ENCODE peak calls at places on chromosomes 13 and 19, in six cellular contexts. One of them, this sample, is unnamed. For H3K36me3, the result is how much of the 10 kb centered on the place peaks cover.

GRCh38 chr19:50790365-50790825 is at the start of gene ACP4:
- DNase-seq in RWPE2: no peak
- DNase-seq in ovary: peak
- DNase-seq in fibroblast of lung: no peak
- DNase-seq in CD8-positive, alpha-beta memory T cell: no peak
- DNase-seq in colonic mucosa: no peak
- DNase-seq in this sample: no peak

GRCh38 chr13:62360609-62361008 is 945.0 kb upstream of the PCDH20 start:
- DNase-seq in RWPE2: no peak
- DNase-seq in ovary: no peak
- DNase-seq in fibroblast of lung: no peak
- DNase-seq in CD8-positive, alpha-beta memory T cell: no peak
- DNase-seq in colonic mucosa: no peak
- DNase-seq in this sample: no peak

GRCh38 chr13:22549126-22549525 is 631.7 kb upstream of the SGCG start:
- DNase-seq in RWPE2: no peak
- DNase-seq in ovary: no peak
- DNase-seq in fibroblast of lung: peak
- DNase-seq in CD8-positive, alpha-beta memory T cell: no peak
- DNase-seq in colonic mucosa: no peak
- DNase-seq in this sample: no peak

GRCh38 chr13:38350114-38350617 is 515 bp downstream of the UFM1 start:
- DNase-seq in RWPE2: peak
- DNase-seq in ovary: peak
- DNase-seq in fibroblast of lung: peak
- DNase-seq in CD8-positive, alpha-beta memory T cell: peak
- DNase-seq in colonic mucosa: peak
- DNase-seq in this sample: no peak

GRCh38 chr13:73993661-73994060 is 140.5 kb downstream of the KLF12 start:
- DNase-seq in RWPE2: no peak
- DNase-seq in ovary: no peak
- DNase-seq in fibroblast of lung: no peak
- DNase-seq in CD8-positive, alpha-beta memory T cell: no peak
- DNase-seq in colonic mucosa: no peak
- DNase-seq in this sample: no peak

GRCh38 chr13:30158774-30159445 is 148.4 kb downstream of the KATNAL1 start:
- DNase-seq in RWPE2: no peak
- DNase-seq in ovary: no peak
- DNase-seq in fibroblast of lung: peak
- DNase-seq in CD8-positive, alpha-beta memory T cell: no peak
- DNase-seq in colonic mucosa: no peak
- DNase-seq in this sample: no peak

GRCh38 chr19:43290568-43291359 is 21.4 kb upstream of the PSG9 start:
- DNase-seq in RWPE2: no peak
- DNase-seq in ovary: no peak
- DNase-seq in fibroblast of lung: peak
- DNase-seq in CD8-positive, alpha-beta memory T cell: no peak
- DNase-seq in colonic mucosa: no peak
- DNase-seq in this sample: no peak

GRCh38 chr13:110536006-110536693 is 25.4 kb downstream of the RAB20 start:
- DNase-seq in RWPE2: no peak
- DNase-seq in ovary: no peak
- DNase-seq in fibroblast of lung: no peak
- DNase-seq in CD8-positive, alpha-beta memory T cell: no peak
- DNase-seq in colonic mucosa: no peak
- DNase-seq in this sample: no peak

GRCh38 chr19:916645-917322 is 349 bp upstream of the KISS1R start:
- DNase-seq in RWPE2: peak
- DNase-seq in ovary: peak
- DNase-seq in fibroblast of lung: no peak
- DNase-seq in CD8-positive, alpha-beta memory T cell: no peak
- DNase-seq in colonic mucosa: no peak
- DNase-seq in this sample: no peak

GRCh38 chr19:48393559-48394330 is at the start of gene GRIN2D:
- DNase-seq in RWPE2: no peak
- DNase-seq in ovary: no peak
- DNase-seq in fibroblast of lung: peak
- DNase-seq in CD8-positive, alpha-beta memory T cell: no peak
- DNase-seq in colonic mucosa: no peak
- DNase-seq in this sample: no peak

GRCh38 chr13:79870766-79871165 is 389.8 kb downstream of the NDFIP2 start:
- DNase-seq in RWPE2: no peak
- DNase-seq in ovary: no peak
- DNase-seq in fibroblast of lung: no peak
- DNase-seq in CD8-positive, alpha-beta memory T cell: no peak
- DNase-seq in colonic mucosa: no peak
- DNase-seq in this sample: no peak

GRCh38 chr19:36182612-36183454 is 30.6 kb upstream of the COX7A1 start:
- DNase-seq in RWPE2: no peak
- DNase-seq in ovary: no peak
- DNase-seq in fibroblast of lung: no peak
- DNase-seq in CD8-positive, alpha-beta memory T cell: no peak
- DNase-seq in colonic mucosa: no peak
- DNase-seq in this sample: no peak

GRCh38 chr13:48155850-48156249 is 60.9 kb upstream of the MED4 start:
- DNase-seq in RWPE2: no peak
- DNase-seq in ovary: no peak
- DNase-seq in fibroblast of lung: peak
- DNase-seq in CD8-positive, alpha-beta memory T cell: peak
- DNase-seq in colonic mucosa: no peak
- DNase-seq in this sample: no peak

GRCh38 chr19:56423985-56424353 is 19.8 kb downstream of the ZNF583 start:
- DNase-seq in RWPE2: no peak
- DNase-seq in ovary: no peak
- DNase-seq in fibroblast of lung: peak
- DNase-seq in CD8-positive, alpha-beta memory T cell: no peak
- DNase-seq in colonic mucosa: no peak
- DNase-seq in this sample: no peak

GRCh38 chr19:17881701-17882100 is 10.0 kb downstream of the SLC5A5 start:
- DNase-seq in RWPE2: no peak
- DNase-seq in ovary: no peak
- DNase-seq in fibroblast of lung: no peak
- DNase-seq in CD8-positive, alpha-beta memory T cell: no peak
- DNase-seq in colonic mucosa: no peak
- DNase-seq in this sample: no peak

GRCh38 chr19:4380254-4380727 is 20.1 kb downstream of the SH3GL1 start:
- DNase-seq in RWPE2: peak
- DNase-seq in ovary: no peak
- DNase-seq in fibroblast of lung: no peak
- DNase-seq in CD8-positive, alpha-beta memory T cell: peak
- DNase-seq in colonic mucosa: no peak
- DNase-seq in this sample: no peak

GRCh38 chr19:18857223-18857622 is 25.5 kb downstream of the UPF1 start:
- DNase-seq in RWPE2: peak
- DNase-seq in ovary: no peak
- DNase-seq in fibroblast of lung: no peak
- DNase-seq in CD8-positive, alpha-beta memory T cell: no peak
- DNase-seq in colonic mucosa: no peak
- DNase-seq in this sample: no peak

GRCh38 chr19:17610384-17610783 is 54.9 kb downstream of the COLGALT1 start:
- DNase-seq in RWPE2: no peak
- DNase-seq in ovary: no peak
- DNase-seq in fibroblast of lung: peak
- DNase-seq in CD8-positive, alpha-beta memory T cell: no peak
- DNase-seq in colonic mucosa: no peak
- DNase-seq in this sample: no peak

GRCh38 chr13:49082653-49083536 is 107.2 kb downstream of the FNDC3A start:
- DNase-seq in RWPE2: peak
- DNase-seq in ovary: no peak
- DNase-seq in fibroblast of lung: peak
- DNase-seq in CD8-positive, alpha-beta memory T cell: no peak
- DNase-seq in colonic mucosa: no peak
- DNase-seq in this sample: no peak

GRCh38 chr13:41216160-41216559 is 21.8 kb upstream of the KBTBD7 start:
- DNase-seq in RWPE2: no peak
- DNase-seq in ovary: no peak
- DNase-seq in fibroblast of lung: peak
- DNase-seq in CD8-positive, alpha-beta memory T cell: no peak
- DNase-seq in colonic mucosa: no peak
- DNase-seq in this sample: no peak

GRCh38 chr13:34863360-34864135 is 78.5 kb upstream of the NBEA start:
- DNase-seq in RWPE2: no peak
- DNase-seq in ovary: no peak
- DNase-seq in fibroblast of lung: peak
- DNase-seq in CD8-positive, alpha-beta memory T cell: no peak
- DNase-seq in colonic mucosa: no peak
- DNase-seq in this sample: peak

GRCh38 chr13:52454825-52455676 is at the start of gene CKAP2:
- DNase-seq in RWPE2: peak
- DNase-seq in ovary: peak
- DNase-seq in fibroblast of lung: peak
- DNase-seq in CD8-positive, alpha-beta memory T cell: peak
- DNase-seq in colonic mucosa: peak
- DNase-seq in this sample: peak

GRCh38 chr13:94252209-94252608 is 227.3 kb downstream of the DCT start:
- DNase-seq in RWPE2: no peak
- DNase-seq in ovary: no peak
- DNase-seq in fibroblast of lung: peak
- DNase-seq in CD8-positive, alpha-beta memory T cell: no peak
- DNase-seq in colonic mucosa: no peak
- DNase-seq in this sample: no peak

GRCh38 chr19:58406818-58407657 is 1.4 kb upstream of the ZNF584 start:
- DNase-seq in RWPE2: no peak
- DNase-seq in ovary: no peak
- DNase-seq in fibroblast of lung: no peak
- DNase-seq in CD8-positive, alpha-beta memory T cell: no peak
- DNase-seq in colonic mucosa: no peak
- DNase-seq in this sample: no peak

GRCh38 chr13:44884076-44884729 is 105.1 kb downstream of the NUFIP1 start:
- DNase-seq in RWPE2: no peak
- DNase-seq in ovary: no peak
- DNase-seq in fibroblast of lung: peak
- DNase-seq in CD8-positive, alpha-beta memory T cell: no peak
- DNase-seq in colonic mucosa: no peak
- DNase-seq in this sample: peak

GRCh38 chr13:75507027-75508001 is 25.3 kb upstream of the TBC1D4 start:
- DNase-seq in RWPE2: no peak
- DNase-seq in ovary: no peak
- DNase-seq in fibroblast of lung: no peak
- DNase-seq in CD8-positive, alpha-beta memory T cell: no peak
- DNase-seq in colonic mucosa: no peak
- DNase-seq in this sample: no peak

GRCh38 chr13:113845723-113846638 is 17.9 kb downstream of the GAS6 start:
- DNase-seq in RWPE2: peak
- DNase-seq in ovary: no peak
- DNase-seq in fibroblast of lung: no peak
- DNase-seq in CD8-positive, alpha-beta memory T cell: no peak
- DNase-seq in colonic mucosa: no peak
- DNase-seq in this sample: no peak
- H3K36me3 ChIP-seq in RWPE2: half or more
- H3K36me3 ChIP-seq in ovary: under half
- H3K36me3 ChIP-seq in fibroblast of lung: under half
- H3K36me3 ChIP-seq in CD8-positive, alpha-beta memory T cell: under half
- H3K36me3 ChIP-seq in colonic mucosa: under half
- H3K36me3 ChIP-seq in this sample: under half

DNA sequence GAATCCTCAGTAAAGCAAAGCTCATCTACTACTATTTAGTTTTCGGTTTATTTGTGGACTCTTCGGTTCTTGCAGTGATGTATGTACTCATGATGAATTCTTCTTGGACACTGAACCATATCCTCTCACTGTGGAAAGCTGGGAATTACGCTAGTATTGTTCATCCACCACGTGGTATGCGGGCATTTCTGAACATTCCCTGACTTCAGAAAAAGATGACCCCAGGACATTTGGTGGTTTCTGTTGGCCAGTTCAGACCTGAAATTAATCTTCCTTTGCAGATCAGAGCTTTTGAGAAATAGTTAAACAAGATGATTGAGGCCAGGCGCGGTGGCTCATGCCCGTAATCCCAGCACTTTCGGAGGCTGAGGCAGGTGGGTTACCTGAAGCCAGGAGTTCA is 25.3 kb upstream of the FBN3 start:
- DNase-seq in RWPE2: peak
- DNase-seq in ovary: no peak
- DNase-seq in fibroblast of lung: peak
- DNase-seq in CD8-positive, alpha-beta memory T cell: no peak
- DNase-seq in colonic mucosa: no peak
- DNase-seq in this sample: no peak
- H3K36me3 ChIP-seq in RWPE2: under half
- H3K36me3 ChIP-seq in ovary: under half
- H3K36me3 ChIP-seq in fibroblast of lung: under half
- H3K36me3 ChIP-seq in CD8-positive, alpha-beta memory T cell: under half
- H3K36me3 ChIP-seq in colonic mucosa: under half
- H3K36me3 ChIP-seq in this sample: under half

GRCh38 chr19:2100719-2101061 is 4.0 kb downstream of the IZUMO4 start:
- DNase-seq in RWPE2: no peak
- DNase-seq in ovary: no peak
- DNase-seq in fibroblast of lung: no peak
- DNase-seq in CD8-positive, alpha-beta memory T cell: no peak
- DNase-seq in colonic mucosa: no peak
- DNase-seq in this sample: no peak

GRCh38 chr19:2101417-2102335 is 5.0 kb downstream of the IZUMO4 start:
- DNase-seq in RWPE2: no peak
- DNase-seq in ovary: no peak
- DNase-seq in fibroblast of lung: no peak
- DNase-seq in CD8-positive, alpha-beta memory T cell: no peak
- DNase-seq in colonic mucosa: no peak
- DNase-seq in this sample: no peak

GRCh38 chr19:2099937-2100718 is 3.4 kb downstream of the IZUMO4 start:
- DNase-seq in RWPE2: no peak
- DNase-seq in ovary: no peak
- DNase-seq in fibroblast of lung: no peak
- DNase-seq in CD8-positive, alpha-beta memory T cell: no peak
- DNase-seq in colonic mucosa: no peak
- DNase-seq in this sample: no peak

GRCh38 chr19:2099054-2099501 is 2.4 kb downstream of the IZUMO4 start:
- DNase-seq in RWPE2: peak
- DNase-seq in ovary: no peak
- DNase-seq in fibroblast of lung: no peak
- DNase-seq in CD8-positive, alpha-beta memory T cell: no peak
- DNase-seq in colonic mucosa: no peak
- DNase-seq in this sample: no peak

DNA sequence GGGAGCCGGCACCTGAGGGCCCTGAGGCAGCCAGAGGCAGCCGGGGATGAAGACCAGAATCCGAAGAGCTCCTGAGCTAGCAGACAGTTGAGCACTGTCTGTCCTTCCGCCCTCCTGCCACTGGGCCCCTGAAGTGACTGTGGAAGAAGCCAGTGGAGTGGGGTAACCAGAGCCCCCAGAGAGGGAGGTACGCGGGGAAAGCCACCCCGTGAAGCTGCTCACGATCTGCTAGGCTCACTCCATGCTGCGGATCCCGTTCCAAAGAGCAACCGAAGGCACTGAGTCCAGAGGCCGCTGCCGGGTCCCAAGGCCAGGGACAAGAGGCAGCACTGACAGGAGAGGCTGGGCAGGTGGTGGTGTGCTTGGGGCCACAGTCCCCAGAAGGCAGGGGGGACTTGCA is 6.6 kb downstream of the IZUMO4 start:
- DNase-seq in RWPE2: no peak
- DNase-seq in ovary: no peak
- DNase-seq in fibroblast of lung: no peak
- DNase-seq in CD8-positive, alpha-beta memory T cell: no peak
- DNase-seq in colonic mucosa: no peak
- DNase-seq in this sample: no peak
- H3K36me3 ChIP-seq in RWPE2: half or more
- H3K36me3 ChIP-seq in ovary: under half
- H3K36me3 ChIP-seq in fibroblast of lung: under half
- H3K36me3 ChIP-seq in CD8-positive, alpha-beta memory T cell: under half
- H3K36me3 ChIP-seq in colonic mucosa: under half
- H3K36me3 ChIP-seq in this sample: under half

GRCh38 chr19:2114218-2114617 is 17.5 kb downstream of the IZUMO4 start:
- DNase-seq in RWPE2: no peak
- DNase-seq in ovary: no peak
- DNase-seq in fibroblast of lung: no peak
- DNase-seq in CD8-positive, alpha-beta memory T cell: no peak
- DNase-seq in colonic mucosa: no peak
- DNase-seq in this sample: no peak
- H3K36me3 ChIP-seq in RWPE2: half or more
- H3K36me3 ChIP-seq in ovary: under half
- H3K36me3 ChIP-seq in fibroblast of lung: half or more
- H3K36me3 ChIP-seq in CD8-positive, alpha-beta memory T cell: under half
- H3K36me3 ChIP-seq in colonic mucosa: half or more
- H3K36me3 ChIP-seq in this sample: half or more